ENCODE peak calls at places on chromosomes 6 and 20, in nine cellular contexts. One of them, this sample, is unnamed.

GRCh38 chr20:25281541-25281991 is 33.7 kb downstream of the PYGB start:
- DNase-seq in stimulated activated CD4-positive, alpha-beta T cell treated with anti-CD3 and anti-CD28 coated beads, Interleukin-15, amount 100 ng/mL, for 1 hour: no peak
- DNase-seq in RPMI8226: peak
- DNase-seq in tibial nerve: no peak
- DNase-seq in NAMALWA: peak
- DNase-seq in tibial artery: peak
- DNase-seq in WERI-Rb-1: peak
- DNase-seq in fibroblast of lung: no peak
- DNase-seq in GM23248: no peak
- DNase-seq in this sample: no peak

GRCh38 chr6:7267521-7268091 is 45.4 kb downstream of the SSR1 start:
- DNase-seq in stimulated activated CD4-positive, alpha-beta T cell treated with anti-CD3 and anti-CD28 coated beads, Interleukin-15, amount 100 ng/mL, for 1 hour: no peak
- DNase-seq in RPMI8226: peak
- DNase-seq in tibial nerve: peak
- DNase-seq in NAMALWA: no peak
- DNase-seq in tibial artery: peak
- DNase-seq in WERI-Rb-1: no peak
- DNase-seq in fibroblast of lung: peak
- DNase-seq in GM23248: peak
- DNase-seq in this sample: peak

GRCh38 chr20:46021361-46022359 is 7.4 kb upstream of the SLC12A5 start:
- DNase-seq in stimulated activated CD4-positive, alpha-beta T cell treated with anti-CD3 and anti-CD28 coated beads, Interleukin-15, amount 100 ng/mL, for 1 hour: no peak
- DNase-seq in RPMI8226: peak
- DNase-seq in tibial nerve: no peak
- DNase-seq in NAMALWA: peak
- DNase-seq in tibial artery: no peak
- DNase-seq in WERI-Rb-1: peak
- DNase-seq in fibroblast of lung: no peak
- DNase-seq in GM23248: peak
- DNase-seq in this sample: no peak

GRCh38 chr6:147043994-147044477 is 160.2 kb upstream of the STXBP5 start:
- DNase-seq in stimulated activated CD4-positive, alpha-beta T cell treated with anti-CD3 and anti-CD28 coated beads, Interleukin-15, amount 100 ng/mL, for 1 hour: no peak
- DNase-seq in RPMI8226: no peak
- DNase-seq in tibial nerve: no peak
- DNase-seq in NAMALWA: no peak
- DNase-seq in tibial artery: no peak
- DNase-seq in WERI-Rb-1: no peak
- DNase-seq in fibroblast of lung: peak
- DNase-seq in GM23248: no peak
- DNase-seq in this sample: no peak

GRCh38 chr6:14010275-14010674 is 85.5 kb downstream of the RNF182 start:
- DNase-seq in stimulated activated CD4-positive, alpha-beta T cell treated with anti-CD3 and anti-CD28 coated beads, Interleukin-15, amount 100 ng/mL, for 1 hour: no peak
- DNase-seq in RPMI8226: no peak
- DNase-seq in tibial nerve: no peak
- DNase-seq in NAMALWA: no peak
- DNase-seq in tibial artery: no peak
- DNase-seq in WERI-Rb-1: no peak
- DNase-seq in fibroblast of lung: no peak
- DNase-seq in GM23248: no peak
- DNase-seq in this sample: no peak

GRCh38 chr20:34708621-34709043 is 4.5 kb downstream of the TP53INP2 start:
- DNase-seq in stimulated activated CD4-positive, alpha-beta T cell treated with anti-CD3 and anti-CD28 coated beads, Interleukin-15, amount 100 ng/mL, for 1 hour: peak
- DNase-seq in RPMI8226: peak
- DNase-seq in tibial nerve: peak
- DNase-seq in NAMALWA: peak
- DNase-seq in tibial artery: peak
- DNase-seq in WERI-Rb-1: peak
- DNase-seq in fibroblast of lung: peak
- DNase-seq in GM23248: peak
- DNase-seq in this sample: peak

GRCh38 chr6:692356-692851 is 535 bp downstream of the EXOC2 start:
- DNase-seq in stimulated activated CD4-positive, alpha-beta T cell treated with anti-CD3 and anti-CD28 coated beads, Interleukin-15, amount 100 ng/mL, for 1 hour: peak
- DNase-seq in RPMI8226: peak
- DNase-seq in tibial nerve: no peak
- DNase-seq in NAMALWA: peak
- DNase-seq in tibial artery: no peak
- DNase-seq in WERI-Rb-1: peak
- DNase-seq in fibroblast of lung: no peak
- DNase-seq in GM23248: peak
- DNase-seq in this sample: peak

GRCh38 chr20:3102575-3103368 is 18.2 kb upstream of the AVP start:
- DNase-seq in stimulated activated CD4-positive, alpha-beta T cell treated with anti-CD3 and anti-CD28 coated beads, Interleukin-15, amount 100 ng/mL, for 1 hour: no peak
- DNase-seq in RPMI8226: no peak
- DNase-seq in tibial nerve: no peak
- DNase-seq in NAMALWA: no peak
- DNase-seq in tibial artery: no peak
- DNase-seq in WERI-Rb-1: no peak
- DNase-seq in fibroblast of lung: no peak
- DNase-seq in GM23248: no peak
- DNase-seq in this sample: no peak

GRCh38 chr6:146358341-146359046 is 185.1 kb upstream of the RAB32 start:
- DNase-seq in stimulated activated CD4-positive, alpha-beta T cell treated with anti-CD3 and anti-CD28 coated beads, Interleukin-15, amount 100 ng/mL, for 1 hour: no peak
- DNase-seq in RPMI8226: no peak
- DNase-seq in tibial nerve: no peak
- DNase-seq in NAMALWA: no peak
- DNase-seq in tibial artery: no peak
- DNase-seq in WERI-Rb-1: no peak
- DNase-seq in fibroblast of lung: peak
- DNase-seq in GM23248: peak
- DNase-seq in this sample: no peak